ENCODE peak calls at places on chromosomes 13 and 19, in nine cellular contexts. One of them, this sample, is unnamed.

GRCh38 chr13:32432856-32433255 is 4.9 kb upstream of the N4BP2L1 start:
- DNase-seq in left lung: no peak
- DNase-seq in upper lobe of right lung: no peak
- DNase-seq in AG04450: no peak
- DNase-seq in ovary: no peak
- DNase-seq in pancreas: no peak
- DNase-seq in iPS DF 6.9: no peak
- DNase-seq in left ventricle myocardium inferior: no peak
- DNase-seq in PC-3: no peak
- DNase-seq in this sample: no peak

GRCh38 chr19:38152461-38153379 is 71.3 kb downstream of the DPF1 start:
- DNase-seq in left lung: no peak
- DNase-seq in upper lobe of right lung: no peak
- DNase-seq in AG04450: no peak
- DNase-seq in ovary: no peak
- DNase-seq in pancreas: no peak
- DNase-seq in iPS DF 6.9: no peak
- DNase-seq in left ventricle myocardium inferior: peak; percentile 41
- DNase-seq in PC-3: peak; percentile 63
- DNase-seq in this sample: no peak

GRCh38 chr13:41587490-41587889 is 130.1 kb downstream of the RGCC start:
- DNase-seq in left lung: no peak
- DNase-seq in upper lobe of right lung: no peak
- DNase-seq in AG04450: no peak
- DNase-seq in ovary: no peak
- DNase-seq in pancreas: no peak
- DNase-seq in iPS DF 6.9: no peak
- DNase-seq in left ventricle myocardium inferior: no peak
- DNase-seq in PC-3: no peak
- DNase-seq in this sample: no peak

GRCh38 chr13:97653741-97654140 is 219.8 kb downstream of the RAP2A start:
- DNase-seq in left lung: no peak
- DNase-seq in upper lobe of right lung: no peak
- DNase-seq in AG04450: peak; percentile 15
- DNase-seq in ovary: no peak
- DNase-seq in pancreas: no peak
- DNase-seq in iPS DF 6.9: no peak
- DNase-seq in left ventricle myocardium inferior: no peak
- DNase-seq in PC-3: peak; percentile 16
- DNase-seq in this sample: no peak

GRCh38 chr19:35025969-35026368 is 4.3 kb upstream of the SCN1B start:
- DNase-seq in left lung: no peak
- DNase-seq in upper lobe of right lung: no peak
- DNase-seq in AG04450: no peak
- DNase-seq in ovary: no peak
- DNase-seq in pancreas: no peak
- DNase-seq in iPS DF 6.9: no peak
- DNase-seq in left ventricle myocardium inferior: no peak
- DNase-seq in PC-3: no peak
- DNase-seq in this sample: no peak

GRCh38 chr19:16896098-16896912 is 7.5 kb downstream of the F2RL3 start:
- DNase-seq in left lung: no peak
- DNase-seq in upper lobe of right lung: no peak
- DNase-seq in AG04450: no peak
- DNase-seq in ovary: peak; percentile 72
- DNase-seq in pancreas: peak; percentile 68
- DNase-seq in iPS DF 6.9: no peak
- DNase-seq in left ventricle myocardium inferior: no peak
- DNase-seq in PC-3: no peak
- DNase-seq in this sample: no peak

GRCh38 chr19:15623711-15624318 is 8.8 kb downstream of the CYP4F8 start:
- DNase-seq in left lung: no peak
- DNase-seq in upper lobe of right lung: no peak
- DNase-seq in AG04450: no peak
- DNase-seq in ovary: no peak
- DNase-seq in pancreas: no peak
- DNase-seq in iPS DF 6.9: no peak
- DNase-seq in left ventricle myocardium inferior: no peak
- DNase-seq in PC-3: peak; percentile 37
- DNase-seq in this sample: no peak

GRCh38 chr13:101415358-101416174 is 742 bp downstream of the NALCN start:
- DNase-seq in left lung: no peak
- DNase-seq in upper lobe of right lung: no peak
- DNase-seq in AG04450: no peak
- DNase-seq in ovary: no peak
- DNase-seq in pancreas: peak; percentile 58
- DNase-seq in iPS DF 6.9: no peak
- DNase-seq in left ventricle myocardium inferior: no peak
- DNase-seq in PC-3: no peak
- DNase-seq in this sample: no peak

GRCh38 chr19:33685541-33685940 is 63.8 kb downstream of the CHST8 start:
- DNase-seq in left lung: peak; percentile 24
- DNase-seq in upper lobe of right lung: peak; percentile 43
- DNase-seq in AG04450: no peak
- DNase-seq in ovary: no peak
- DNase-seq in pancreas: no peak
- DNase-seq in iPS DF 6.9: no peak
- DNase-seq in left ventricle myocardium inferior: no peak
- DNase-seq in PC-3: no peak
- DNase-seq in this sample: no peak

GRCh38 chr13:74200081-74200480 is 65.9 kb upstream of the KLF12 start:
- DNase-seq in left lung: no peak
- DNase-seq in upper lobe of right lung: no peak
- DNase-seq in AG04450: no peak
- DNase-seq in ovary: no peak
- DNase-seq in pancreas: no peak
- DNase-seq in iPS DF 6.9: no peak
- DNase-seq in left ventricle myocardium inferior: no peak
- DNase-seq in PC-3: no peak
- DNase-seq in this sample: no peak

GRCh38 chr19:58581227-58582141 is 8.3 kb upstream of the MZF1 start:
- DNase-seq in left lung: peak; percentile 89
- DNase-seq in upper lobe of right lung: peak; percentile 93
- DNase-seq in AG04450: peak; percentile 74
- DNase-seq in ovary: peak; percentile 87
- DNase-seq in pancreas: peak; percentile 89
- DNase-seq in iPS DF 6.9: peak; percentile 92
- DNase-seq in left ventricle myocardium inferior: peak; percentile 87
- DNase-seq in PC-3: peak; percentile 85
- DNase-seq in this sample: peak; percentile 49

GRCh38 chr19:10092648-10093294 is 6.7 kb downstream of the SHFL start:
- DNase-seq in left lung: no peak
- DNase-seq in upper lobe of right lung: no peak
- DNase-seq in AG04450: no peak
- DNase-seq in ovary: no peak
- DNase-seq in pancreas: no peak
- DNase-seq in iPS DF 6.9: no peak
- DNase-seq in left ventricle myocardium inferior: no peak
- DNase-seq in PC-3: no peak
- DNase-seq in this sample: no peak

GRCh38 chr13:110676511-110677204 is 29.3 kb downstream of the CARS2 start:
- DNase-seq in left lung: no peak
- DNase-seq in upper lobe of right lung: no peak
- DNase-seq in AG04450: no peak
- DNase-seq in ovary: no peak
- DNase-seq in pancreas: peak; percentile 67
- DNase-seq in iPS DF 6.9: no peak
- DNase-seq in left ventricle myocardium inferior: no peak
- DNase-seq in PC-3: no peak
- DNase-seq in this sample: peak; percentile 56

GRCh38 chr13:106573279-106573831 is 5.4 kb upstream of the ARGLU1 start:
- DNase-seq in left lung: no peak
- DNase-seq in upper lobe of right lung: no peak
- DNase-seq in AG04450: no peak
- DNase-seq in ovary: no peak
- DNase-seq in pancreas: no peak
- DNase-seq in iPS DF 6.9: no peak
- DNase-seq in left ventricle myocardium inferior: no peak
- DNase-seq in PC-3: no peak
- DNase-seq in this sample: no peak
- H3K27ac ChIP-seq in left lung: peak overlapping the region; percentile 20
- H3K27ac ChIP-seq in upper lobe of right lung: peak overlapping the region; percentile 32
- H3K27ac ChIP-seq in AG04450: no peak overlapping the region
- H3K27ac ChIP-seq in ovary: peak overlapping the region; percentile 4
- H3K27ac ChIP-seq in pancreas: no peak overlapping the region
- H3K27ac ChIP-seq in iPS DF 6.9: no peak overlapping the region
- H3K27ac ChIP-seq in left ventricle myocardium inferior: peak overlapping the region; percentile 48
- H3K27ac ChIP-seq in PC-3: no peak overlapping the region
- H3K27ac ChIP-seq in this sample: no peak overlapping the region

DNA sequence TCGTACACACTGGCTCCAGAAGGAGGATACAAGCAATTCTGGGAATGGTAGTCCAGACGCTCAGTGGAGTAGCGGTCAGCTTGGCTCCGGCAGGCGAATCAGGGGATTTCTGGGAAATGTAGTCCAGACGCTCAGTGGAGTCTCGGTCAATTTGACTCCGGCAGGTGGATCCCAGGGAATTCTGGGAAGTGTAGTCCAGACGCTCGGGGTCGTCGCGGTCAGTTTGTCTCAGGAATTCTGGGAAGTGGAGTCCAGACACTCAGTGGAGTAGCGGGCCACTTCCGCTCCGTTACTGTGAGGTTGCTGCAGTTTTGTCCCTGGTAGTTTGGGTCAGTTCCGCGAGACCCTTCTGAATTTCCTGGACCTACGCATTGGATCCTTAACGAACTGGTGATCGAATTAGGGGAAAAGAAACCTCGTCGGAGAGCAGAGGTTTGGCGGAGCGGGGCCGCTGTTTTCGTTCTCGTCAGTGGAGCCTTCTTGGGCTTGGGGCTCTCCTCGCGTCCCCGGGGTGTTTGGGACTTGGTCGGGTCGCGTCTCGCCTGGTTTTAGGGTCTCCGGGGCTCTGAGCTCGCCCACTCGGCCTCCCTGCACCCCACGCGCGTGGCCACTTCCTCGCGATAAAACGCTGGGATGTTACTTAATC is at the start of gene ZNF225:
- DNase-seq in left lung: peak; percentile 97
- DNase-seq in upper lobe of right lung: peak; percentile 94
- DNase-seq in AG04450: peak; percentile 96
- DNase-seq in ovary: peak; percentile 93
- DNase-seq in pancreas: peak; percentile 86
- DNase-seq in iPS DF 6.9: peak; percentile 99
- DNase-seq in left ventricle myocardium inferior: peak; percentile 93
- DNase-seq in PC-3: peak; percentile 97
- DNase-seq in this sample: peak; percentile 92
- H3K27ac ChIP-seq in left lung: peak within 1 kb of the TSS; percentile 75
- H3K27ac ChIP-seq in upper lobe of right lung: peak within 1 kb of the TSS; percentile 79
- H3K27ac ChIP-seq in AG04450: peak within 1 kb of the TSS; percentile 82
- H3K27ac ChIP-seq in ovary: peak within 1 kb of the TSS; percentile 50
- H3K27ac ChIP-seq in pancreas: no peak within 1 kb of the TSS
- H3K27ac ChIP-seq in iPS DF 6.9: no peak within 1 kb of the TSS
- H3K27ac ChIP-seq in left ventricle myocardium inferior: peak within 1 kb of the TSS; percentile 86
- H3K27ac ChIP-seq in PC-3: no peak within 1 kb of the TSS
- H3K27ac ChIP-seq in this sample: peak within 1 kb of the TSS; percentile 82

GRCh38 chr19:32624410-32624809 is 43.4 kb downstream of the PDCD5 start:
- DNase-seq in left lung: no peak
- DNase-seq in upper lobe of right lung: no peak
- DNase-seq in AG04450: no peak
- DNase-seq in ovary: no peak
- DNase-seq in pancreas: no peak
- DNase-seq in iPS DF 6.9: no peak
- DNase-seq in left ventricle myocardium inferior: no peak
- DNase-seq in PC-3: no peak
- DNase-seq in this sample: no peak

GRCh38 chr19:32627714-32628253 is 46.8 kb downstream of the PDCD5 start:
- DNase-seq in left lung: no peak
- DNase-seq in upper lobe of right lung: no peak
- DNase-seq in AG04450: no peak
- DNase-seq in ovary: no peak
- DNase-seq in pancreas: no peak
- DNase-seq in iPS DF 6.9: no peak
- DNase-seq in left ventricle myocardium inferior: no peak
- DNase-seq in PC-3: no peak
- DNase-seq in this sample: no peak

GRCh38 chr19:32631381-32631780 is 43.6 kb downstream of the ANKRD27 start:
- DNase-seq in left lung: no peak
- DNase-seq in upper lobe of right lung: no peak
- DNase-seq in AG04450: no peak
- DNase-seq in ovary: no peak
- DNase-seq in pancreas: no peak
- DNase-seq in iPS DF 6.9: no peak
- DNase-seq in left ventricle myocardium inferior: no peak
- DNase-seq in PC-3: no peak
- DNase-seq in this sample: no peak

GRCh38 chr19:32626969-32627368 is 46.0 kb downstream of the PDCD5 start:
- DNase-seq in left lung: no peak
- DNase-seq in upper lobe of right lung: no peak
- DNase-seq in AG04450: no peak
- DNase-seq in ovary: no peak
- DNase-seq in pancreas: no peak
- DNase-seq in iPS DF 6.9: no peak
- DNase-seq in left ventricle myocardium inferior: no peak
- DNase-seq in PC-3: no peak
- DNase-seq in this sample: no peak

DNA sequence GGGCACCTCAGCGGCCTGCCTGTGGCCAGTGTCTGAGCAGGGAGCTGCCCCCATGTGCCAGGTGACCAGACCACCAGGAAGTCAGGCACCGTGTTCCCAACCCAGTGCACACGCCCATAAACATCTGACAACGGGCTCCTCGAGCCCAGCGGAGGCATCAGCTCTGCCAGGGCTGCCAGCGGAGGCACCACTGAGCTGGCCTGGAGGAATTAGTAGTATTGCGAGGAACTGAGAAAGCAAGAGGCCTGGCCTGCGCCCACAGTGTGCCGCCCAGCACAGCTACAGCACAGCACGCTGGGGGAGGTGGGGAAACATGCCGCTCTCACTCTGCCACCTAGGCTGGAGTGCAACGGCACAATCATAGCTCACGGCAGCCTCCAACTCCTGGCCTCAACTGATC is 44.6 kb downstream of the ANKRD27 start:
- DNase-seq in left lung: no peak
- DNase-seq in upper lobe of right lung: no peak
- DNase-seq in AG04450: no peak
- DNase-seq in ovary: no peak
- DNase-seq in pancreas: no peak
- DNase-seq in iPS DF 6.9: no peak
- DNase-seq in left ventricle myocardium inferior: no peak
- DNase-seq in PC-3: no peak
- DNase-seq in this sample: no peak
- H3K27ac ChIP-seq in left lung: no peak overlapping the region
- H3K27ac ChIP-seq in upper lobe of right lung: no peak overlapping the region
- H3K27ac ChIP-seq in AG04450: no peak overlapping the region
- H3K27ac ChIP-seq in ovary: no peak overlapping the region
- H3K27ac ChIP-seq in pancreas: no peak overlapping the region
- H3K27ac ChIP-seq in iPS DF 6.9: no peak overlapping the region
- H3K27ac ChIP-seq in left ventricle myocardium inferior: no peak overlapping the region
- H3K27ac ChIP-seq in PC-3: no peak overlapping the region
- H3K27ac ChIP-seq in this sample: no peak overlapping the region

GRCh38 chr19:48308695-48309586 is 16.4 kb upstream of the EMP3 start:
- DNase-seq in left lung: no peak
- DNase-seq in upper lobe of right lung: no peak
- DNase-seq in AG04450: no peak
- DNase-seq in ovary: no peak
- DNase-seq in pancreas: no peak
- DNase-seq in iPS DF 6.9: no peak
- DNase-seq in left ventricle myocardium inferior: no peak
- DNase-seq in PC-3: no peak
- DNase-seq in this sample: no peak
- H3K27ac ChIP-seq in left lung: no peak overlapping the region
- H3K27ac ChIP-seq in upper lobe of right lung: no peak overlapping the region
- H3K27ac ChIP-seq in AG04450: no peak overlapping the region
- H3K27ac ChIP-seq in ovary: no peak overlapping the region
- H3K27ac ChIP-seq in pancreas: no peak overlapping the region
- H3K27ac ChIP-seq in iPS DF 6.9: no peak overlapping the region
- H3K27ac ChIP-seq in left ventricle myocardium inferior: peak overlapping the region; percentile 56
- H3K27ac ChIP-seq in PC-3: no peak overlapping the region
- H3K27ac ChIP-seq in this sample: no peak overlapping the region

GRCh38 chr19:50178859-50179537 is 15.9 kb upstream of the IZUMO2 start:
- DNase-seq in left lung: no peak
- DNase-seq in upper lobe of right lung: no peak
- DNase-seq in AG04450: no peak
- DNase-seq in ovary: no peak
- DNase-seq in pancreas: no peak
- DNase-seq in iPS DF 6.9: no peak
- DNase-seq in left ventricle myocardium inferior: no peak
- DNase-seq in PC-3: peak; percentile 27
- DNase-seq in this sample: no peak
- H3K27ac ChIP-seq in left lung: no peak overlapping the region
- H3K27ac ChIP-seq in upper lobe of right lung: no peak overlapping the region
- H3K27ac ChIP-seq in AG04450: no peak overlapping the region
- H3K27ac ChIP-seq in ovary: no peak overlapping the region
- H3K27ac ChIP-seq in pancreas: peak overlapping the region; percentile 47
- H3K27ac ChIP-seq in iPS DF 6.9: no peak overlapping the region
- H3K27ac ChIP-seq in left ventricle myocardium inferior: no peak overlapping the region
- H3K27ac ChIP-seq in PC-3: peak overlapping the region; percentile 13
- H3K27ac ChIP-seq in this sample: no peak overlapping the region